ENCODE peak calls at places on chromosomes 2 and 18, in five cellular contexts. F is A549, D is MM.1S, A is left ventricle myocardium inferior, J is ovary. U is an unnamed sample.

GRCh38 chr2:46446871-46447568 is 32.3 kb upstream of the TMEM247 start:
- DNase-seq in D (no peak), A (no peak), J (no peak), F (no peak), U (no peak)

GRCh38 chr2:151363709-151364108 is 6.3 kb downstream of the TNFAIP6 start:
- DNase-seq in D (no peak), J (no peak), F (no peak), A (peak), U (peak)

GRCh38 chr2:191152841-191153240 is 2.0 kb upstream of the STAT4 start:
- DNase-seq in A (no peak), D (peak), J (no peak), F (no peak), U (no peak)

GRCh38 chr2:112136081-112136480 is 2.1 kb upstream of the FBLN7 start:
- DNase-seq in A (no peak), F (no peak), J (no peak), D (no peak), U (no peak)

GRCh38 chr2:223041527-223042109 is 10.4 kb upstream of the KCNE4 start:
- DNase-seq in A (peak), D (no peak), F (peak), J (peak), U (peak)

GRCh38 chr18:65415167-65415566 is 335.6 kb upstream of the CDH7 start:
- DNase-seq in J (no peak), D (no peak), A (no peak), F (no peak), U (no peak)

GRCh38 chr18:22339913-22340312 is 77.8 kb downstream of the CTAGE1 start:
- DNase-seq in D (no peak), A (no peak), F (no peak), J (no peak), U (no peak)

GRCh38 chr2:47230418-47230817 is 75.3 kb upstream of the STPG4 start:
- DNase-seq in D (no peak), A (peak), F (no peak), J (peak), U (peak)

GRCh38 chr18:22559414-22560282 is 141.9 kb upstream of the CTAGE1 start:
- DNase-seq in A (peak), D (peak), J (peak), F (peak), U (peak)

GRCh38 chr18:23573948-23574431 is 12.3 kb downstream of the NPC1 start:
- DNase-seq in F (no peak), A (no peak), J (no peak), D (peak), U (no peak)

GRCh38 chr18:12435867-12436266 is 28.1 kb downstream of the PRELID3A start:
- DNase-seq in F (no peak), A (no peak), D (no peak), J (no peak), U (no peak)

GRCh38 chr2:106189325-106189724 is 4.8 kb downstream of the UXS1 start:
- DNase-seq in F (no peak), A (no peak), J (no peak), D (no peak), U (no peak)

GRCh38 chr2:45406626-45407025 is 204.4 kb downstream of the SRBD1 start:
- DNase-seq in F (no peak), J (no peak), D (no peak), A (no peak), U (no peak)

GRCh38 chr2:149561309-149561926 is 26.2 kb downstream of the MMADHC start:
- DNase-seq in A (no peak), J (no peak), F (peak), D (peak), U (no peak)

GRCh38 chr2:3462493-3463104 is 56.7 kb downstream of the ADI1 start:
- DNase-seq in D (no peak), J (no peak), A (no peak), F (no peak), U (peak)

GRCh38 chr2:74010087-74010541 is 25.4 kb downstream of the TET3 start:
- DNase-seq in F (no peak), A (no peak), D (no peak), J (peak), U (peak)

GRCh38 chr2:157185828-157186227 is 71.7 kb upstream of the GALNT5 start:
- DNase-seq in A (no peak), D (no peak), J (no peak), F (no peak), U (no peak)
- TF ChIP-seq CTCF in A (no peak), D (no peak), J (no peak), F (no peak), U (no peak)

GRCh38 chr2:20563251-20563650 is 87.6 kb downstream of the HS1BP3 start:
- DNase-seq in J (no peak), D (no peak), F (no peak), A (no peak), U (no peak)

GRCh38 chr2:20563833-20564232 is 87.1 kb downstream of the HS1BP3 start:
- DNase-seq in D (no peak), J (no peak), A (no peak), F (no peak), U (no peak)

GRCh38 chr2:20560891-20561702 is 89.8 kb downstream of the HS1BP3 start:
- DNase-seq in D (no peak), J (no peak), A (no peak), F (no peak), U (no peak)

GRCh38 chr2:20561703-20562454 is 89.0 kb downstream of the HS1BP3 start:
- DNase-seq in A (no peak), J (no peak), F (no peak), D (no peak), U (no peak)

GRCh38 chr2:20562540-20563225 is 88.2 kb downstream of the HS1BP3 start:
- DNase-seq in J (no peak), D (no peak), A (no peak), F (peak), U (no peak)
- TF ChIP-seq CTCF in J (no peak), D (no peak), A (peak), F (no peak), U (no peak)

GRCh38 chr2:177676636-177677035 is 284.1 kb downstream of the AGPS start:
- DNase-seq in A (no peak), J (no peak), F (no peak), D (no peak), U (no peak)

GRCh38 chr2:177678939-177679338 is 286.4 kb downstream of the AGPS start:
- DNase-seq in D (no peak), A (no peak), J (no peak), F (no peak), U (no peak)

GRCh38 chr2:177671662-177672061 is 279.1 kb downstream of the AGPS start:
- DNase-seq in D (no peak), A (no peak), F (no peak), J (no peak), U (no peak)

GRCh38 chr2:177673602-177674595 is 281.3 kb downstream of the AGPS start:
- DNase-seq in A (no peak), F (peak), D (no peak), J (no peak), U (no peak)

GRCh38 chr2:177675256-177676220 is 283.0 kb downstream of the AGPS start:
- DNase-seq in D (no peak), J (no peak), A (no peak), F (no peak), U (no peak)
- TF ChIP-seq CTCF in D (no peak), J (no peak), A (no peak), F (no peak), U (no peak)

GRCh38 chr2:219073413-219074129 is 12.8 kb upstream of the IHH start:
- DNase-seq in J (no peak), D (peak), A (no peak), F (peak), U (no peak)
- TF ChIP-seq CTCF in J (no peak), D (peak), A (peak), F (peak), U (peak)

GRCh38 chr2:139967665-139968064 is 1187.5 kb upstream of the NXPH2 start:
- DNase-seq in F (no peak), J (no peak), D (no peak), A (no peak), U (no peak)
- TF ChIP-seq CTCF in F (no peak), J (no peak), D (no peak), A (no peak), U (no peak)

DNA sequence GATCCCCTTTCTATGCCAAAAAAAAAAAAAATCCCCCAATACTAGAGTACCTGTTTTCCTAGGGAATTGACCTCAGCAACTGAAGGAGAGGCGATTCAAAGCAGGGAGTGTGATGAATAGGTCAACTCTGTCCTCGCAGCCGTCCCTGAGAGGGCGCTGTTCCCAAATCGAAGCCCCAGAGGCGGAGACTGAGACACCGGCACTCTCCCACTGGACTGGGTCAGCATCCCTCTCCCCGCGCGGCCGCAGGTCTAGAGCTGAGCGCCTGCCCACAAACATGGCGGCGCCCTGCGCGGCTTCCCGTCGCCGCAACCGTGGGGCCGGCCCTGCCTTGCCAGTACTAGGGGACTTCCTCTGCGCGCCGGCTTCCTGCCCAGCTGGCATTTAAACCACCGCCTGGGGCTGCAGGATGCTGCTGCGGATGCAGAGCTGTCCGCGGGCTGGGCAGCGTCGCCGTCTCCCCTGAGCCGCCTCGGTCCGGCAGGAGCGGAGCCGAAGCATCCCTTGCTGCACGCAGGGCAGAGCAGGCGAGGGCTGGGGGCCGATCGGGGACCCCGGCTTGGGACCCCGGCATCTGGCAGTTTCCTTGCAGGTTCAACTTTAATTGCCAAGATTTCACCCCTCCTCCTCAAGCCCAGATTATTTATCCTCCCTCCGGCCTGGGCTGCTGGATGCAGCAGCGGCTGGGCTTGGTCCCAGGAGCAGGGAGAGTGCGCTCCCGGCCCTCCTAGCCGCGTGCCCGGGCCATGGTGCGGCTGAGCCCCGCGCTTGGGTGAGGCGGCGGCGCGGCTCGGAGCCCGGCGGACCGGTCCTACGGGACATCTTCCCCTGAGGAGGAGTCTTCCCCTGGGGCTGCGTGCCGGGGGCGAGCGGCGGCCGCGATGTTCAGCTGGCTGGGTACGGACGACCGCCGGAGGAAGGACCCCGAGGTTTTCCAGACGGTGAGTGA is at the start of gene EHD3:
- DNase-seq in F (peak), J (peak), D (peak), A (peak), U (peak)
- TF ChIP-seq CTCF in F (peak), J (peak), D (peak), A (peak), U (peak)

GRCh38 chr2:214075446-214075845 is 335.4 kb upstream of the VWC2L start:
- DNase-seq in F (no peak), D (no peak), J (no peak), A (no peak), U (no peak)

GRCh38 chr2:214076527-214076926 is 334.3 kb upstream of the VWC2L start:
- DNase-seq in D (no peak), J (no peak), A (no peak), F (peak), U (no peak)

GRCh38 chr2:214077727-214078126 is 333.1 kb upstream of the VWC2L start:
- DNase-seq in F (no peak), D (no peak), A (no peak), J (no peak), U (no peak)

GRCh38 chr2:214079032-214079431 is 331.8 kb upstream of the VWC2L start:
- DNase-seq in D (no peak), F (no peak), J (no peak), A (no peak), U (no peak)
- TF ChIP-seq CTCF in D (no peak), F (no peak), J (no peak), A (no peak), U (no peak)

GRCh38 chr2:156331572-156332451 is 709 bp downstream of the NR4A2 start:
- DNase-seq in A (peak), D (no peak), J (peak), F (peak), U (peak)

GRCh38 chr2:156333951-156334495 is 1.5 kb upstream of the NR4A2 start:
- DNase-seq in D (peak), A (peak), F (peak), J (peak), U (peak)

GRCh38 chr2:156333274-156333950 is 891 bp upstream of the NR4A2 start:
- DNase-seq in F (no peak), D (peak), A (no peak), J (no peak), U (no peak)

GRCh38 chr2:156332452-156333273 is at the start of gene NR4A2:
- DNase-seq in A (peak), D (peak), J (peak), F (peak), U (peak)

DNA sequence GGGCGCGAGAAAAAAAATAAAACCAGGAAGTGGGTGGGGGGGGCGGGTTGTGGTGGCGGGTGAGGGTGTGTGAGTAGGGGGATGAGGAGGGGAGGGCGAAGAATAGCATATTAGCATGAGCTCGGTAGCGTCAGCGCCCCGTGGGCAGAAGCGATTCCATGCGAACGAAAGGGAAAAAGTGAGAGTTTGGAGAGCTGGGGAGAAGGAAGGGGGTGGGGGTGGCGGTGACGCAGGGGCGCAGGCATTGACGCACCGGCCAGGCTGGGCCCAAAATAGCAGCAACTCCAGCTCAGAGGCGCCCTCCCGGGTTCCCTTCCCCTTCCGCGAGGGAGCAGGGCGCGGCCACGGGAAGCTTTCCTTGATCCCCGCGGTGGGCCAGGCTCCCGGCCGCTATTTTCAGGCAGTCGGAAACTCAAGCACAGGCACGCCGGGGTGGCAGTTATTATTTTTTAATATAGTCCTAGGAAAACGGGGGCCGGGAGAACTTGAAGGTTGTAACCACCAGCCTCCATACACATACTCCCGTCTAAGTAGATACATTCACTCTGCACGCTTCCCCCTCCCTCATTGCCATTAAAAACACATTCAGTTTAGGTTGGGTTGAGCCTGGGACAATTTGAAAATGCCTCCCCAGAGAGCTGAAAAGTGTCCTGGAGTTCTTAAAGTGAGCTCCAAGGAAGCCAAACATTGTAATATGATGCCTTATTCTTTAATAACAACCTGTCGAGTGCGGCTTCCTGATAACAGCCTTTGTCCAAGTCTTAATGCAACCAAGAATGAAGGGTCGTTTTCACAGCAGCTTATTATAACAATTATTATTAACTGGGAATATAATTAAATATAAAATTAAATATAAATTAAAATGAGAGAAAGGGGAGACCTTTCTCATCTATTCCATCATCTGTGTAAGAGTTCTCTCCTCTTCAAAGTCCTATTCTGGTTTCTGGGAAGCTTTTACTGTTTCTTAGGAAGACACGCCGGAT is 2.3 kb upstream of the NR4A2 start:
- DNase-seq in F (peak), A (peak), J (peak), D (peak), U (peak)
- TF ChIP-seq CTCF in F (no peak), A (peak), J (no peak), D (no peak), U (peak)

GRCh38 chr2:165182029-165182428 is 21.8 kb downstream of the SCN3A start:
- DNase-seq in J (no peak), A (no peak), F (no peak), D (no peak), U (no peak)
- TF ChIP-seq CTCF in J (no peak), A (no peak), F (no peak), D (no peak), U (no peak)

DNA sequence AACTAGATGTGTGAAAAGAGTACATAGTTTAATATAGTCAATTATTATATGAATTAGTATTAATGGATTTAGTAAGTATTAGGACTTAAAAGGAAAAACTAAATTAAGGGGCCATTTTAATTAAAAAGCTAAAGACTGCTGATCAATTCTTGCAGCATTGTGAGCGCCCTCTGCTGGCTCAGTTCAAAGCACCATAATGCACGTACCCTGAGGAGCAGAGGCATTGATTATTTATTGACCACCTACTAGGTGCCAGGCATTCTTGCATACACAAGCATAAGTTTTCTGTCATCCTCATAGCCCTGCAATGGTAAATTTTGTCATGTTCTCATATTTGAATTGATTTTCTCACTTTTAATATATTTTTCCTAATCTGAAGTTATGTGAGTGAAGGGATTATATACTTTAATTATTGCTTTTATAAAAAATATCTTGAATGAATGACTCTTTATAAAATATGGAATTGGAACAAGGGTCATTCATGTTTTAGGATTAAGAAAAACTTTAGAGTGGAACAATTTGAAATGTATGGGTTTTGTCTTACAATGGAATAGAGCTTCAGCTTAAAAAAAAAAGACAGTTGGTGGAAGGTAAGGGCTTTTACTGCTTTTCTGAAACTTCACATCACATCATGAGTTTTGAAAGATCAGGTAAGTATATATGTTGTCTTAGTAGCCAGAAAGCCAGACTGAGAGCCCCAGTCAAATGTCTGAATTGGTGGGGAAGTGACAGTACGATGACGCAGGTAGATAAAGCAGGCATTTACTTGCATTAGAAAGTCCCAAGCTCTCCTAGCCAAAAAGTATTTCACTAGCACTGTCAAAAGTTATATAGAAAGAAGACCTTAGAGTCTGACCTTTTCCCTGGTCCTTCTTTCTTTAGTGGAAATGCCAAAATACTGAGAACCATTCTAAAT is 9.7 kb downstream of the ITGA4 start:
- DNase-seq in J (peak), A (peak), F (peak), D (peak), U (peak)
- TF ChIP-seq CTCF in J (no peak), A (peak), F (peak), D (peak), U (peak)

U was measured in heart left ventricle.